ENCODE peak calls at places on chromosome X, in nine cellular contexts. One of them, this sample, is unnamed.

GRCh38 chrX:136047001-136047642 is 61.9 kb downstream of the SLC9A6 start:
- DNase-seq in GM23248: peak; percentile 60
- DNase-seq in GM23338: no peak
- DNase-seq in OCI-LY7: no peak
- DNase-seq in hepatocyte: no peak
- DNase-seq in MM.1S: no peak
- DNase-seq in HCT116: no peak
- DNase-seq in PC-3: peak; percentile 90
- DNase-seq in SK-N-SH: no peak
- DNase-seq in this sample: no peak

GRCh38 chrX:153565996-153566580 is 32.9 kb downstream of the CCNQ start:
- DNase-seq in GM23248: no peak
- DNase-seq in GM23338: peak; percentile 26
- DNase-seq in OCI-LY7: no peak
- DNase-seq in hepatocyte: no peak
- DNase-seq in MM.1S: no peak
- DNase-seq in HCT116: no peak
- DNase-seq in PC-3: no peak
- DNase-seq in SK-N-SH: no peak
- DNase-seq in this sample: peak; percentile 33

GRCh38 chrX:104085477-104085876 is 9.4 kb upstream of the TMSB15C start:
- DNase-seq in GM23248: no peak
- DNase-seq in GM23338: no peak
- DNase-seq in OCI-LY7: no peak
- DNase-seq in hepatocyte: no peak
- DNase-seq in MM.1S: no peak
- DNase-seq in HCT116: no peak
- DNase-seq in PC-3: no peak
- DNase-seq in SK-N-SH: no peak
- DNase-seq in this sample: no peak

GRCh38 chrX:25968920-25969319 is 169.2 kb upstream of the MAGEB18 start:
- DNase-seq in GM23248: no peak
- DNase-seq in GM23338: peak; percentile 76
- DNase-seq in OCI-LY7: no peak
- DNase-seq in hepatocyte: peak; percentile 27
- DNase-seq in MM.1S: peak; percentile 10
- DNase-seq in HCT116: no peak
- DNase-seq in PC-3: peak; percentile 4
- DNase-seq in SK-N-SH: peak; percentile 35
- DNase-seq in this sample: peak; percentile 55

GRCh38 chrX:132592880-132593279 is 104.0 kb upstream of the MBNL3 start:
- DNase-seq in GM23248: peak; percentile 37
- DNase-seq in GM23338: peak; percentile 49
- DNase-seq in OCI-LY7: peak; percentile 22
- DNase-seq in hepatocyte: peak; percentile 25
- DNase-seq in MM.1S: peak; percentile 17
- DNase-seq in HCT116: no peak
- DNase-seq in PC-3: no peak
- DNase-seq in SK-N-SH: peak; percentile 2
- DNase-seq in this sample: peak; percentile 49

GRCh38 chrX:19886375-19886774 is 1.0 kb downstream of the SH3KBP1 start:
- DNase-seq in GM23248: no peak
- DNase-seq in GM23338: peak; percentile 13
- DNase-seq in OCI-LY7: no peak
- DNase-seq in hepatocyte: no peak
- DNase-seq in MM.1S: no peak
- DNase-seq in HCT116: no peak
- DNase-seq in PC-3: peak; percentile 4
- DNase-seq in SK-N-SH: no peak
- DNase-seq in this sample: peak; percentile 15

GRCh38 chrX:123884809-123885408 is 25.1 kb downstream of the XIAP start:
- DNase-seq in GM23248: peak; percentile 48
- DNase-seq in GM23338: peak; percentile 54
- DNase-seq in OCI-LY7: peak; percentile 69
- DNase-seq in hepatocyte: peak; percentile 73
- DNase-seq in MM.1S: peak; percentile 60
- DNase-seq in HCT116: no peak
- DNase-seq in PC-3: peak; percentile 68
- DNase-seq in SK-N-SH: peak; percentile 60
- DNase-seq in this sample: peak; percentile 55

GRCh38 chrX:21524008-21524407 is 134.1 kb downstream of the KLHL34 start:
- DNase-seq in GM23248: peak; percentile 36
- DNase-seq in GM23338: no peak
- DNase-seq in OCI-LY7: no peak
- DNase-seq in hepatocyte: no peak
- DNase-seq in MM.1S: no peak
- DNase-seq in HCT116: no peak
- DNase-seq in PC-3: peak; percentile 9
- DNase-seq in SK-N-SH: no peak
- DNase-seq in this sample: no peak

GRCh38 chrX:147846676-147847075 is 65.0 kb upstream of the FMR1 start:
- DNase-seq in GM23248: no peak
- DNase-seq in GM23338: no peak
- DNase-seq in OCI-LY7: no peak
- DNase-seq in hepatocyte: no peak
- DNase-seq in MM.1S: no peak
- DNase-seq in HCT116: no peak
- DNase-seq in PC-3: no peak
- DNase-seq in SK-N-SH: no peak
- DNase-seq in this sample: no peak

GRCh38 chrX:103376979-103377324 is 614 bp downstream of the BEX3 start:
- DNase-seq in GM23248: peak; percentile 45
- DNase-seq in GM23338: peak; percentile 72
- DNase-seq in OCI-LY7: no peak
- DNase-seq in hepatocyte: peak; percentile 46
- DNase-seq in MM.1S: no peak
- DNase-seq in HCT116: no peak
- DNase-seq in PC-3: peak; percentile 29
- DNase-seq in SK-N-SH: peak; percentile 67
- DNase-seq in this sample: peak; percentile 57

GRCh38 chrX:133475521-133475920 is 60.2 kb upstream of the GPC4 start:
- DNase-seq in GM23248: no peak
- DNase-seq in GM23338: no peak
- DNase-seq in OCI-LY7: no peak
- DNase-seq in hepatocyte: no peak
- DNase-seq in MM.1S: no peak
- DNase-seq in HCT116: no peak
- DNase-seq in PC-3: no peak
- DNase-seq in SK-N-SH: no peak
- DNase-seq in this sample: no peak

GRCh38 chrX:31112226-31112999 is 40.6 kb upstream of the FTHL17 start:
- DNase-seq in GM23248: no peak
- DNase-seq in GM23338: no peak
- DNase-seq in OCI-LY7: no peak
- DNase-seq in hepatocyte: no peak
- DNase-seq in MM.1S: no peak
- DNase-seq in HCT116: no peak
- DNase-seq in PC-3: no peak
- DNase-seq in SK-N-SH: no peak
- DNase-seq in this sample: no peak

GRCh38 chrX:30327762-30328161 is 18.6 kb upstream of the NR0B1 start:
- DNase-seq in GM23248: no peak
- DNase-seq in GM23338: peak; percentile 9
- DNase-seq in OCI-LY7: no peak
- DNase-seq in hepatocyte: no peak
- DNase-seq in MM.1S: no peak
- DNase-seq in HCT116: no peak
- DNase-seq in PC-3: no peak
- DNase-seq in SK-N-SH: no peak
- DNase-seq in this sample: no peak

GRCh38 chrX:79933938-79934337 is 80.6 kb upstream of the TBX22 start:
- DNase-seq in GM23248: no peak
- DNase-seq in GM23338: no peak
- DNase-seq in OCI-LY7: no peak
- DNase-seq in hepatocyte: no peak
- DNase-seq in MM.1S: no peak
- DNase-seq in HCT116: no peak
- DNase-seq in PC-3: no peak
- DNase-seq in SK-N-SH: no peak
- DNase-seq in this sample: no peak

GRCh38 chrX:12693754-12694153 is 97.5 kb upstream of the PRPS2 start:
- DNase-seq in GM23248: peak; percentile 1
- DNase-seq in GM23338: no peak
- DNase-seq in OCI-LY7: no peak
- DNase-seq in hepatocyte: no peak
- DNase-seq in MM.1S: no peak
- DNase-seq in HCT116: no peak
- DNase-seq in PC-3: no peak
- DNase-seq in SK-N-SH: no peak
- DNase-seq in this sample: no peak
- TF ChIP-seq EZH2phosphoT487 in GM23248: no peak
- TF ChIP-seq EZH2phosphoT487 in GM23338: no peak
- TF ChIP-seq EZH2phosphoT487 in OCI-LY7: no peak
- TF ChIP-seq EZH2phosphoT487 in hepatocyte: no peak
- TF ChIP-seq EZH2phosphoT487 in MM.1S: no peak
- TF ChIP-seq EZH2phosphoT487 in HCT116: no peak
- TF ChIP-seq EZH2phosphoT487 in PC-3: no peak
- TF ChIP-seq EZH2phosphoT487 in SK-N-SH: no peak
- TF ChIP-seq EZH2phosphoT487 in this sample: no peak

GRCh38 chrX:40120838-40121580 is 23.3 kb upstream of the BCOR start:
- DNase-seq in GM23248: no peak
- DNase-seq in GM23338: no peak
- DNase-seq in OCI-LY7: peak; percentile 37
- DNase-seq in hepatocyte: no peak
- DNase-seq in MM.1S: no peak
- DNase-seq in HCT116: no peak
- DNase-seq in PC-3: peak; percentile 73
- DNase-seq in SK-N-SH: no peak
- DNase-seq in this sample: no peak

GRCh38 chrX:40116925-40117324 is 19.2 kb upstream of the BCOR start:
- DNase-seq in GM23248: no peak
- DNase-seq in GM23338: no peak
- DNase-seq in OCI-LY7: no peak
- DNase-seq in hepatocyte: no peak
- DNase-seq in MM.1S: no peak
- DNase-seq in HCT116: no peak
- DNase-seq in PC-3: no peak
- DNase-seq in SK-N-SH: no peak
- DNase-seq in this sample: no peak

GRCh38 chrX:40122487-40122886 is 24.7 kb upstream of the BCOR start:
- DNase-seq in GM23248: no peak
- DNase-seq in GM23338: no peak
- DNase-seq in OCI-LY7: no peak
- DNase-seq in hepatocyte: no peak
- DNase-seq in MM.1S: no peak
- DNase-seq in HCT116: no peak
- DNase-seq in PC-3: no peak
- DNase-seq in SK-N-SH: no peak
- DNase-seq in this sample: no peak

GRCh38 chrX:40117715-40118285 is 20.0 kb upstream of the BCOR start:
- DNase-seq in GM23248: no peak
- DNase-seq in GM23338: no peak
- DNase-seq in OCI-LY7: no peak
- DNase-seq in hepatocyte: no peak
- DNase-seq in MM.1S: no peak
- DNase-seq in HCT116: no peak
- DNase-seq in PC-3: no peak
- DNase-seq in SK-N-SH: no peak
- DNase-seq in this sample: no peak

DNA sequence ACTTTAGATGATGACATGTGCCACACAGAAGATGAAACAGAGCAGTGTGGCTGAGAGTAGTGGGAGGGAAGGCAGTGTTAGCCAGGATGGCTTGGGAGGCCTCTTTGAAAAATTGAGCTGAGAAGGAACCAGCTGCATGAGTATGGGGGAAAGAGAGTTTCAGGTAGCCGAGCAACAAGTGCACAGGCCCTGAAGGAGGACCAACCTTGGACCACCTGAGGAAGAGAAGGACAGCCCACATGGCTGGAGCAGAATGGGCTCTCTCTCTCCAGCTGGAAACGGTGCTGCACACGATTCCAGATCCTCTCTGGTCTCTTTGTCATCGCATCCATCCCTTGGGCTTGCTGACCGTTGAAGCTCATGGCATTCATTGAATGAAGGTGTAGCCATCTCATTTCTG is 23.9 kb upstream of the BCOR start:
- DNase-seq in GM23248: no peak
- DNase-seq in GM23338: no peak
- DNase-seq in OCI-LY7: no peak
- DNase-seq in hepatocyte: no peak
- DNase-seq in MM.1S: no peak
- DNase-seq in HCT116: no peak
- DNase-seq in PC-3: no peak
- DNase-seq in SK-N-SH: no peak
- DNase-seq in this sample: no peak
- H3K4me2 ChIP-seq in GM23248: no peak overlapping the region
- H3K4me2 ChIP-seq in GM23338: no peak overlapping the region
- H3K4me2 ChIP-seq in OCI-LY7: no peak overlapping the region
- H3K4me2 ChIP-seq in hepatocyte: no peak overlapping the region
- H3K4me2 ChIP-seq in MM.1S: no peak overlapping the region
- H3K4me2 ChIP-seq in HCT116: no peak overlapping the region
- H3K4me2 ChIP-seq in PC-3: peak overlapping the region; percentile 42
- H3K4me2 ChIP-seq in SK-N-SH: no peak overlapping the region
- H3K4me2 ChIP-seq in this sample: no peak overlapping the region

GRCh38 chrX:53266914-53267313 is 14.5 kb downstream of the IQSEC2 start:
- DNase-seq in GM23248: no peak
- DNase-seq in GM23338: no peak
- DNase-seq in OCI-LY7: no peak
- DNase-seq in hepatocyte: no peak
- DNase-seq in MM.1S: no peak
- DNase-seq in HCT116: no peak
- DNase-seq in PC-3: no peak
- DNase-seq in SK-N-SH: no peak
- DNase-seq in this sample: no peak
- TF ChIP-seq EZH2phosphoT487 in GM23248: no peak
- TF ChIP-seq EZH2phosphoT487 in GM23338: no peak
- TF ChIP-seq EZH2phosphoT487 in OCI-LY7: no peak
- TF ChIP-seq EZH2phosphoT487 in hepatocyte: no peak
- TF ChIP-seq EZH2phosphoT487 in MM.1S: no peak
- TF ChIP-seq EZH2phosphoT487 in HCT116: no peak
- TF ChIP-seq EZH2phosphoT487 in PC-3: no peak
- TF ChIP-seq EZH2phosphoT487 in SK-N-SH: no peak
- TF ChIP-seq EZH2phosphoT487 in this sample: no peak

GRCh38 chrX:23952984-23953907 is 45.4 kb downstream of the CXorf58 start:
- DNase-seq in GM23248: no peak
- DNase-seq in GM23338: peak; percentile 43
- DNase-seq in OCI-LY7: peak; percentile 61
- DNase-seq in hepatocyte: no peak
- DNase-seq in MM.1S: peak; percentile 35
- DNase-seq in HCT116: no peak
- DNase-seq in PC-3: no peak
- DNase-seq in SK-N-SH: no peak
- DNase-seq in this sample: peak; percentile 31

GRCh38 chrX:23959781-23960180 is 52.0 kb downstream of the CXorf58 start:
- DNase-seq in GM23248: no peak
- DNase-seq in GM23338: peak; percentile 4
- DNase-seq in OCI-LY7: no peak
- DNase-seq in hepatocyte: no peak
- DNase-seq in MM.1S: no peak
- DNase-seq in HCT116: no peak
- DNase-seq in PC-3: no peak
- DNase-seq in SK-N-SH: no peak
- DNase-seq in this sample: no peak

GRCh38 chrX:23954396-23954795 is 46.6 kb downstream of the CXorf58 start:
- DNase-seq in GM23248: no peak
- DNase-seq in GM23338: peak; percentile 1
- DNase-seq in OCI-LY7: no peak
- DNase-seq in hepatocyte: no peak
- DNase-seq in MM.1S: no peak
- DNase-seq in HCT116: no peak
- DNase-seq in PC-3: no peak
- DNase-seq in SK-N-SH: no peak
- DNase-seq in this sample: peak; percentile 32

GRCh38 chrX:23952401-23952800 is 44.6 kb downstream of the CXorf58 start:
- DNase-seq in GM23248: no peak
- DNase-seq in GM23338: no peak
- DNase-seq in OCI-LY7: no peak
- DNase-seq in hepatocyte: no peak
- DNase-seq in MM.1S: no peak
- DNase-seq in HCT116: no peak
- DNase-seq in PC-3: no peak
- DNase-seq in SK-N-SH: no peak
- DNase-seq in this sample: no peak

GRCh38 chrX:23953908-23954269 is 46.1 kb downstream of the CXorf58 start:
- DNase-seq in GM23248: no peak
- DNase-seq in GM23338: no peak
- DNase-seq in OCI-LY7: peak; percentile 26
- DNase-seq in hepatocyte: no peak
- DNase-seq in MM.1S: no peak
- DNase-seq in HCT116: no peak
- DNase-seq in PC-3: no peak
- DNase-seq in SK-N-SH: no peak
- DNase-seq in this sample: no peak
- H3K4me2 ChIP-seq in GM23248: no peak overlapping the region
- H3K4me2 ChIP-seq in GM23338: no peak overlapping the region
- H3K4me2 ChIP-seq in OCI-LY7: peak overlapping the region; percentile 84
- H3K4me2 ChIP-seq in hepatocyte: peak overlapping the region; percentile 57
- H3K4me2 ChIP-seq in MM.1S: peak overlapping the region; percentile 75
- H3K4me2 ChIP-seq in HCT116: no peak overlapping the region
- H3K4me2 ChIP-seq in PC-3: no peak overlapping the region
- H3K4me2 ChIP-seq in SK-N-SH: no peak overlapping the region
- H3K4me2 ChIP-seq in this sample: no peak overlapping the region

This sample was measured in neural progenitor cell.